ENCODE peak calls at places on chromosomes 16 and 17, in nine cellular contexts. D, W, I, N, B, X, K, T and H are unnamed samples.

GRCh38 chr17:77329741-77330531 is 189.2 kb downstream of the SEC14L1 start:
- DNase-seq in B (no peak), X (no peak), W (no peak), T (no peak), D (peak; percentile 15), N (no peak), I (no peak), K (no peak), H (peak; percentile 11)

GRCh38 chr16:4945560-4946502 is 8.9 kb upstream of the PPL start:
- DNase-seq in N (no peak), I (peak; percentile 78), D (no peak), T (peak; percentile 74), W (peak; percentile 77), X (peak; percentile 71), B (no peak), K (peak; percentile 38), H (peak; percentile 40)

GRCh38 chr17:41061969-41062368 is 2.1 kb upstream of the KRTAP2-3 start:
- DNase-seq in D (no peak), T (peak; percentile 52), B (no peak), W (peak; percentile 26), N (peak; percentile 97), I (no peak), X (no peak), K (no peak), H (no peak)

GRCh38 chr16:56120447-56121155 is 70.7 kb upstream of the GNAO1 start:
- DNase-seq in I (no peak), B (no peak), N (no peak), K (no peak), W (no peak), D (no peak), X (no peak), T (no peak), H (no peak)

GRCh38 chr17:56977673-56978395 is at the start of gene SCPEP1:
- DNase-seq in T (peak; percentile 83), W (peak; percentile 96), B (peak; percentile 86), N (peak; percentile 70), D (peak; percentile 87), X (peak; percentile 79), I (peak; percentile 87), K (peak; percentile 91), H (peak; percentile 74)

GRCh38 chr16:85699628-85700027 is 10.9 kb upstream of the GINS2 start:
- DNase-seq in D (no peak), N (peak; percentile 75), K (no peak), B (no peak), T (peak; percentile 35), W (peak; percentile 91), X (no peak), I (peak; percentile 86), H (no peak)

GRCh38 chr17:6796017-6796886 is 20.2 kb downstream of the FBXO39 start:
- DNase-seq in T (no peak), X (no peak), W (no peak), I (no peak), N (no peak), D (no peak), B (no peak), K (no peak), H (no peak)

GRCh38 chr17:50596191-50597037 is 35.9 kb downstream of the CACNA1G start:
- DNase-seq in X (no peak), N (no peak), W (no peak), I (no peak), D (no peak), K (no peak), T (no peak), B (no peak), H (no peak)

GRCh38 chr16:46929378-46930332 is 43.8 kb downstream of the DNAJA2 start:
- DNase-seq in K (peak; percentile 67), D (peak; percentile 57), I (peak; percentile 76), B (peak; percentile 34), W (peak; percentile 79), N (peak; percentile 45), T (peak; percentile 62), X (peak; percentile 26), H (peak; percentile 30)

GRCh38 chr17:57541472-57542394 is 203.4 kb downstream of the CCDC182 start:
- DNase-seq in B (peak; percentile 24), N (peak; percentile 50), D (peak; percentile 78), K (no peak), W (peak; percentile 97), I (peak; percentile 94), T (peak; percentile 85), X (peak; percentile 26), H (no peak)

GRCh38 chr17:28467456-28468025 is 5.9 kb upstream of the SLC13A2 start:
- DNase-seq in N (peak; percentile 33), T (no peak), K (no peak), D (no peak), W (no peak), X (no peak), B (no peak), I (no peak), H (no peak)

GRCh38 chr17:81333626-81334368 is 38.7 kb upstream of the SLC38A10 start:
- DNase-seq in K (no peak), X (no peak), B (no peak), T (no peak), I (peak; percentile 16), W (no peak), N (no peak), D (no peak), H (no peak)

GRCh38 chr17:7136266-7136877 is 21.8 kb upstream of the ASGR2 start:
- DNase-seq in X (peak; percentile 64), K (peak; percentile 73), B (peak; percentile 8), W (no peak), N (peak; percentile 69), T (peak; percentile 77), D (peak; percentile 71), I (peak; percentile 69), H (peak; percentile 75)

GRCh38 chr17:42680331-42680808 is 1.3 kb downstream of the CCR10 start:
- DNase-seq in T (peak; percentile 54), K (peak; percentile 16), W (no peak), I (no peak), X (no peak), B (no peak), N (peak; percentile 29), D (peak; percentile 42), H (peak; percentile 54)

GRCh38 chr17:42683407-42684031 is 1.2 kb downstream of the CNTNAP1 start:
- DNase-seq in X (no peak), N (peak; percentile 46), B (no peak), I (no peak), D (peak; percentile 43), W (no peak), T (no peak), K (peak; percentile 57), H (no peak)

GRCh38 chr17:42681976-42682375 is 333 bp upstream of the CCR10 start:
- DNase-seq in W (no peak), B (no peak), X (no peak), N (no peak), D (no peak), T (no peak), K (no peak), I (no peak), H (no peak)

GRCh38 chr17:42684033-42684625 is 1.8 kb downstream of the CNTNAP1 start:
- DNase-seq in B (no peak), D (no peak), K (no peak), T (no peak), I (no peak), X (no peak), N (no peak), W (no peak), H (no peak)

GRCh38 chr17:42682400-42683384 is at the start of gene CNTNAP1:
- DNase-seq in K (peak; percentile 54), B (no peak), W (peak; percentile 87), T (peak; percentile 56), X (no peak), I (peak; percentile 83), N (peak; percentile 84), D (peak; percentile 64), H (no peak)
- TF ChIP-seq POLR2A in K (no peak), B (no peak), W (peak; percentile 41), T (no peak), X (no peak), I (no peak), N (no peak), D (no peak), H (no peak)

GRCh38 chr17:21250719-21251305 is 2.4 kb downstream of the NATD1 start:
- DNase-seq in X (no peak), T (no peak), W (no peak), N (no peak), I (no peak), D (no peak), K (no peak), B (no peak), H (no peak)

GRCh38 chr17:21251611-21252010 is 1.6 kb downstream of the NATD1 start:
- DNase-seq in D (no peak), T (no peak), K (no peak), W (no peak), I (no peak), B (no peak), X (no peak), N (no peak), H (no peak)

GRCh38 chr17:21248495-21248894 is 4.7 kb downstream of the NATD1 start:
- DNase-seq in B (no peak), T (no peak), N (no peak), D (no peak), W (no peak), I (no peak), X (no peak), K (no peak), H (no peak)

GRCh38 chr17:21249086-21249795 is 4.0 kb downstream of the NATD1 start:
- DNase-seq in T (no peak), I (no peak), X (no peak), K (no peak), N (no peak), D (no peak), W (no peak), B (no peak), H (no peak)

GRCh38 chr17:21249911-21250703 is 3.1 kb downstream of the NATD1 start:
- DNase-seq in N (no peak), W (no peak), X (no peak), K (no peak), T (no peak), I (no peak), B (no peak), D (no peak), H (no peak)
- TF ChIP-seq POLR2A in N (no peak), W (no peak), X (no peak), K (no peak), T (no peak), I (no peak), B (no peak), D (no peak), H (no peak)

DNA sequence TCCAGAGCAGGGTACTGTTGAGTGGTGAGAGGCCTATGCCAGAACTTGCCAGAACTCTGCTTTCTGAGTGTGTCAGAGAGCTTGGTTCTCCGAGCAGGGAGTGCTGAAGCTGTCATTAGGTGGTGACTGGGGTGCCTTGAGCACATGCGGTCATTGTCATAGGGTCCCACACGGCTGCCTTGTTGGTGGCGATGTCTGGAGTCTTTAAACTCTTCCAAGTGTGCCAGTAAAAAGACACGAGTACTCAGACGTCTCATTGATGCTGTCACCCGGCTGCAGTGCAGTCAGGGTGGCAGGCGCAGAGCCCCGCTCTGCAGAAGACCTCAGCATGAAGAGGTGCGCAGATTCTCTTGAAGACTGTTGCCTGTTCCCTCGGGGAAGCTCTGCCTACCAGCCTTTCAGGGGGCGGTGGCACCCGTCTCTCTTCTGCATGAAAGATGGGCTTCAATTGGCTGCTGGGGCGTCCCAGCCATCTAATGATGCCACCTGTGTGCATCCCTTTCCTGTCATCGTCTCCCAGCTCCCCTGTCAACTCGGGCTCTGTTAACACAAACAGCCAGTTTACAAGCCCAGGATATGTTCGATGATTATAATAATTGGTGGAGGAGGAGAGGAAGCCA is 58.3 kb downstream of the NKD1 start:
- DNase-seq in K (no peak), B (no peak), T (no peak), X (no peak), W (no peak), I (no peak), D (no peak), N (no peak), H (no peak)
- TF ChIP-seq POLR2A in K (no peak), B (no peak), T (no peak), X (no peak), W (no peak), I (no peak), D (no peak), N (no peak), H (no peak)

GRCh38 chr17:45371414-45372324 is 54.8 kb upstream of the MAP3K14 start:
- DNase-seq in W (peak; percentile 96), B (peak; percentile 46), X (peak; percentile 75), D (peak; percentile 82), T (peak; percentile 98), I (peak; percentile 86), K (peak; percentile 83), N (peak; percentile 96), H (peak; percentile 54)
- TF ChIP-seq POLR2A in W (peak; percentile 25), B (peak; percentile 17), X (no peak), D (no peak), T (no peak), I (peak; percentile 81), K (peak; percentile 71), N (peak; percentile 59), H (no peak)